ENCODE peak calls at places on chromosome 15, in seven cellular contexts. H is T-helper 2 cell treated with Interferon-gamma antibody and Interleukin-4, amounts not matched to agents 5 μg/mL and 100 μg/mL, for 36 hours; J is tibial nerve; C is IMR-90; A is iPS-NIHi11; B is activated T-cell treated with anti-CD3 and anti-CD28 coated beads for 48 hours; Y is activated CD8-positive, alpha-beta T cell treated with anti-CD3 and anti-CD28 coated beads for 36 hours. V is an unnamed sample.

GRCh38 chr15:51497806-51498205 is 124.8 kb downstream of the DMXL2 start:
- DNase-seq in Y (no peak), J (no peak), H (no peak), C (no peak), B (no peak), A (no peak), V (no peak)

GRCh38 chr15:67253517-67254237 is 784 bp downstream of the AAGAB start:
- DNase-seq in A (no peak), C (peak), B (no peak), Y (no peak), J (no peak), H (no peak), V (peak)

GRCh38 chr15:41944313-41944940 is 27.9 kb downstream of the EHD4 start:
- DNase-seq in B (no peak), J (no peak), C (peak), H (no peak), A (no peak), Y (no peak), V (peak)

GRCh38 chr15:88089019-88089603 is 167.4 kb downstream of the NTRK3 start:
- DNase-seq in J (no peak), A (no peak), Y (no peak), B (no peak), C (no peak), H (no peak), V (no peak)

GRCh38 chr15:39881790-39882189 is 38.3 kb downstream of the GPR176 start:
- DNase-seq in J (no peak), Y (no peak), H (no peak), C (no peak), A (no peak), B (no peak), V (no peak)

GRCh38 chr15:67836477-67836876 is 3.4 kb downstream of the RNU6-1 start:
- DNase-seq in H (no peak), Y (peak), J (peak), A (peak), C (peak), B (no peak), V (no peak)

GRCh38 chr15:93418566-93418965 is 329.6 kb upstream of the RGMA start:
- DNase-seq in Y (no peak), H (no peak), J (no peak), B (no peak), C (no peak), A (no peak), V (no peak)

GRCh38 chr15:44033894-44034293 is 161.2 kb downstream of the FRMD5 start:
- DNase-seq in C (peak), J (peak), B (no peak), Y (no peak), A (no peak), H (no peak), V (no peak)

GRCh38 chr15:28881170-28881569 is 4.6 kb upstream of the APBA2 start:
- DNase-seq in B (no peak), J (no peak), Y (no peak), C (peak), A (no peak), H (no peak), V (no peak)

GRCh38 chr15:99305761-99306505 is 54.7 kb downstream of the LRRC28 start:
- DNase-seq in Y (no peak), A (peak), B (no peak), H (no peak), C (peak), J (peak), V (peak)

GRCh38 chr15:67416891-67417290 is 104.0 kb upstream of the C15orf61 start:
- DNase-seq in H (no peak), A (no peak), C (no peak), B (no peak), J (no peak), Y (no peak), V (no peak)

GRCh38 chr15:66008920-66009572 is 139.8 kb downstream of the RAB11A start:
- DNase-seq in B (no peak), C (no peak), H (no peak), J (no peak), Y (no peak), A (no peak), V (no peak)

GRCh38 chr15:88563638-88564037 is 17.2 kb upstream of the DET1 start:
- DNase-seq in B (no peak), J (no peak), A (no peak), C (peak), Y (no peak), H (no peak), V (no peak)

GRCh38 chr15:28043625-28044520 is 55.2 kb downstream of the OCA2 start:
- DNase-seq in Y (no peak), B (no peak), A (no peak), J (no peak), H (no peak), C (no peak), V (no peak)

GRCh38 chr15:52326758-52327157 is 31.2 kb upstream of the MYO5C start:
- DNase-seq in C (peak), H (no peak), J (no peak), A (no peak), Y (no peak), B (no peak), V (no peak)

GRCh38 chr15:83475551-83475950 is 28.4 kb downstream of the SH3GL3 start:
- DNase-seq in H (no peak), C (peak), B (no peak), A (peak), J (no peak), Y (no peak), V (no peak)

GRCh38 chr15:72782993-72783562 is 480 bp downstream of the ADPGK start:
- DNase-seq in C (peak), Y (peak), J (peak), H (no peak), B (no peak), A (no peak), V (no peak)

GRCh38 chr15:78103406-78104118 is 11.2 kb downstream of the SH2D7 start:
- DNase-seq in H (peak), B (peak), C (no peak), Y (peak), A (no peak), J (no peak), V (no peak)

GRCh38 chr15:29364429-29365078 is 94.9 kb upstream of the NSMCE3 start:
- DNase-seq in Y (no peak), A (no peak), B (no peak), H (no peak), C (peak), J (no peak), V (peak)

GRCh38 chr15:78960308-78960707 is 15.5 kb upstream of the CTSH start:
- DNase-seq in J (no peak), A (no peak), B (no peak), Y (no peak), C (no peak), H (no peak), V (no peak)

GRCh38 chr15:58437531-58438105 is 5.8 kb downstream of the LIPC start:
- DNase-seq in J (no peak), H (no peak), C (no peak), Y (no peak), B (no peak), A (no peak), V (no peak)

GRCh38 chr15:31333119-31333518 is 6.5 kb downstream of the KLF13 start:
- DNase-seq in B (no peak), A (no peak), Y (no peak), J (no peak), C (no peak), H (no peak), V (no peak)

GRCh38 chr15:55630921-55631320 is 42.8 kb upstream of the PYGO1 start:
- DNase-seq in C (no peak), J (no peak), H (no peak), A (no peak), B (no peak), Y (no peak), V (no peak)

GRCh38 chr15:60035344-60035743 is 31.2 kb downstream of the FOXB1 start:
- DNase-seq in A (no peak), Y (no peak), C (no peak), H (no peak), J (no peak), B (no peak), V (no peak)

GRCh38 chr15:27179789-27180188 is 208.8 kb downstream of the GABRG3 start:
- DNase-seq in C (no peak), H (no peak), B (no peak), Y (no peak), J (no peak), A (no peak), V (no peak)

GRCh38 chr15:79185199-79185598 is 94.6 kb upstream of the RASGRF1 start:
- DNase-seq in A (peak), J (no peak), Y (peak), H (no peak), B (peak), C (no peak), V (no peak)

GRCh38 chr15:71716990-71717389 is 93.4 kb upstream of the NR2E3 start:
- DNase-seq in B (no peak), A (no peak), Y (no peak), C (peak), H (no peak), J (no peak), V (no peak)

GRCh38 chr15:56781666-56782065 is 48.4 kb upstream of the ZNF280D start:
- DNase-seq in J (no peak), Y (no peak), C (no peak), H (no peak), B (no peak), A (no peak), V (no peak)

GRCh38 chr15:87752250-87752951 is 504.1 kb downstream of the NTRK3 start:
- DNase-seq in J (peak), A (no peak), C (peak), H (no peak), Y (no peak), B (no peak), V (peak)

GRCh38 chr15:40103124-40103858 is 5.4 kb downstream of the BMF start:
- DNase-seq in Y (no peak), J (peak), A (peak), H (no peak), C (peak), B (no peak), V (no peak)

V was measured in astrocyte of the cerebellum.